ENCODE peak calls at places on chromosomes 7 and 10, in seven cellular contexts. One of them, this sample, is unnamed.

GRCh38 chr10:133230023-133230319 is at the start of gene UTF1:
- DNase-seq in progenitor cell of endocrine pancreas: no peak
- DNase-seq in substantia nigra: no peak
- DNase-seq in cardiac fibroblast: no peak
- DNase-seq in ACHN: no peak
- DNase-seq in GM04504: no peak
- DNase-seq in foreskin fibroblast: no peak
- DNase-seq in this sample: no peak

GRCh38 chr10:49549640-49550346 is 10.9 kb upstream of the ERCC6 start:
- DNase-seq in foreskin fibroblast: peak
- DNase-seq in progenitor cell of endocrine pancreas: no peak
- DNase-seq in cardiac fibroblast: no peak
- DNase-seq in GM04504: no peak
- DNase-seq in ACHN: no peak
- DNase-seq in substantia nigra: no peak
- DNase-seq in this sample: no peak

GRCh38 chr10:95513941-95514392 is 47.2 kb downstream of the SORBS1 start:
- DNase-seq in substantia nigra: peak
- DNase-seq in ACHN: peak
- DNase-seq in GM04504: no peak
- DNase-seq in progenitor cell of endocrine pancreas: no peak
- DNase-seq in cardiac fibroblast: peak
- DNase-seq in foreskin fibroblast: peak
- DNase-seq in this sample: no peak

GRCh38 chr10:4372601-4373000 is 453.4 kb upstream of the AKR1E2 start:
- DNase-seq in GM04504: peak
- DNase-seq in foreskin fibroblast: peak
- DNase-seq in substantia nigra: no peak
- DNase-seq in progenitor cell of endocrine pancreas: no peak
- DNase-seq in cardiac fibroblast: peak
- DNase-seq in ACHN: no peak
- DNase-seq in this sample: peak

GRCh38 chr10:101938316-101939272 is 95.0 kb upstream of the KCNIP2 start:
- DNase-seq in foreskin fibroblast: peak
- DNase-seq in substantia nigra: no peak
- DNase-seq in ACHN: no peak
- DNase-seq in progenitor cell of endocrine pancreas: no peak
- DNase-seq in GM04504: peak
- DNase-seq in cardiac fibroblast: peak
- DNase-seq in this sample: no peak

GRCh38 chr10:103557455-103557854 is 64.0 kb downstream of the NEURL1 start:
- DNase-seq in ACHN: no peak
- DNase-seq in progenitor cell of endocrine pancreas: no peak
- DNase-seq in GM04504: no peak
- DNase-seq in substantia nigra: no peak
- DNase-seq in cardiac fibroblast: no peak
- DNase-seq in foreskin fibroblast: no peak
- DNase-seq in this sample: no peak

GRCh38 chr10:110802551-110803238 is 69.0 kb upstream of the PDCD4 start:
- DNase-seq in cardiac fibroblast: peak
- DNase-seq in GM04504: peak
- DNase-seq in substantia nigra: peak
- DNase-seq in foreskin fibroblast: peak
- DNase-seq in progenitor cell of endocrine pancreas: no peak
- DNase-seq in ACHN: peak
- DNase-seq in this sample: peak

GRCh38 chr7:73933091-73933490 is 72.1 kb downstream of the TMEM270 start:
- DNase-seq in cardiac fibroblast: peak
- DNase-seq in GM04504: no peak
- DNase-seq in foreskin fibroblast: no peak
- DNase-seq in ACHN: no peak
- DNase-seq in substantia nigra: no peak
- DNase-seq in progenitor cell of endocrine pancreas: no peak
- DNase-seq in this sample: no peak

GRCh38 chr7:48755061-48755555 is 169.2 kb upstream of the CDC14C start:
- DNase-seq in progenitor cell of endocrine pancreas: no peak
- DNase-seq in foreskin fibroblast: no peak
- DNase-seq in ACHN: no peak
- DNase-seq in substantia nigra: no peak
- DNase-seq in GM04504: no peak
- DNase-seq in cardiac fibroblast: no peak
- DNase-seq in this sample: no peak

GRCh38 chr10:77983384-77984341 is 45.7 kb downstream of the POLR3A start:
- DNase-seq in ACHN: no peak
- DNase-seq in GM04504: peak
- DNase-seq in cardiac fibroblast: peak
- DNase-seq in substantia nigra: no peak
- DNase-seq in progenitor cell of endocrine pancreas: no peak
- DNase-seq in foreskin fibroblast: peak
- DNase-seq in this sample: peak

GRCh38 chr10:70477661-70478162 is 855 bp upstream of the PALD1 start:
- DNase-seq in progenitor cell of endocrine pancreas: no peak
- DNase-seq in substantia nigra: no peak
- DNase-seq in ACHN: no peak
- DNase-seq in cardiac fibroblast: no peak
- DNase-seq in GM04504: no peak
- DNase-seq in foreskin fibroblast: peak
- DNase-seq in this sample: peak

GRCh38 chr7:101952355-101953247 is 135.2 kb downstream of the CUX1 start:
- DNase-seq in cardiac fibroblast: peak
- DNase-seq in foreskin fibroblast: peak
- DNase-seq in ACHN: peak
- DNase-seq in substantia nigra: no peak
- DNase-seq in progenitor cell of endocrine pancreas: no peak
- DNase-seq in GM04504: peak
- DNase-seq in this sample: peak

GRCh38 chr7:97845622-97846203 is 26.5 kb downstream of the ASNS start:
- DNase-seq in ACHN: peak
- DNase-seq in progenitor cell of endocrine pancreas: no peak
- DNase-seq in GM04504: no peak
- DNase-seq in cardiac fibroblast: peak
- DNase-seq in substantia nigra: no peak
- DNase-seq in foreskin fibroblast: peak
- DNase-seq in this sample: peak

GRCh38 chr7:140200102-140200989 is 23.6 kb upstream of the KDM7A start:
- DNase-seq in substantia nigra: no peak
- DNase-seq in ACHN: no peak
- DNase-seq in foreskin fibroblast: peak
- DNase-seq in progenitor cell of endocrine pancreas: no peak
- DNase-seq in cardiac fibroblast: peak
- DNase-seq in GM04504: no peak
- DNase-seq in this sample: no peak

GRCh38 chr10:100510533-100511308 is 8.9 kb downstream of the SEC31B start:
- DNase-seq in cardiac fibroblast: no peak
- DNase-seq in substantia nigra: no peak
- DNase-seq in foreskin fibroblast: peak
- DNase-seq in progenitor cell of endocrine pancreas: no peak
- DNase-seq in GM04504: no peak
- DNase-seq in ACHN: no peak
- DNase-seq in this sample: peak

GRCh38 chr10:89659185-89660131 is 14.4 kb upstream of the PANK1 start:
- DNase-seq in cardiac fibroblast: peak
- DNase-seq in GM04504: peak
- DNase-seq in foreskin fibroblast: peak
- DNase-seq in progenitor cell of endocrine pancreas: no peak
- DNase-seq in substantia nigra: no peak
- DNase-seq in ACHN: no peak
- DNase-seq in this sample: no peak

GRCh38 chr7:84248267-84248666 is 53.7 kb upstream of the SEMA3A start:
- DNase-seq in GM04504: no peak
- DNase-seq in substantia nigra: no peak
- DNase-seq in cardiac fibroblast: peak
- DNase-seq in progenitor cell of endocrine pancreas: no peak
- DNase-seq in foreskin fibroblast: peak
- DNase-seq in ACHN: no peak
- DNase-seq in this sample: no peak

GRCh38 chr10:49187044-49187484 is 1.1 kb downstream of the TMEM273 start:
- DNase-seq in GM04504: no peak
- DNase-seq in cardiac fibroblast: no peak
- DNase-seq in foreskin fibroblast: no peak
- DNase-seq in progenitor cell of endocrine pancreas: no peak
- DNase-seq in substantia nigra: no peak
- DNase-seq in ACHN: no peak
- DNase-seq in this sample: peak

GRCh38 chr7:95736635-95737034 is 35.7 kb upstream of the DYNC1I1 start:
- DNase-seq in cardiac fibroblast: no peak
- DNase-seq in foreskin fibroblast: no peak
- DNase-seq in GM04504: no peak
- DNase-seq in ACHN: no peak
- DNase-seq in substantia nigra: no peak
- DNase-seq in progenitor cell of endocrine pancreas: no peak
- DNase-seq in this sample: no peak

GRCh38 chr7:44979481-44980392 is 922 bp upstream of the MYO1G start:
- DNase-seq in substantia nigra: no peak
- DNase-seq in cardiac fibroblast: no peak
- DNase-seq in foreskin fibroblast: peak
- DNase-seq in ACHN: no peak
- DNase-seq in GM04504: no peak
- DNase-seq in progenitor cell of endocrine pancreas: no peak
- DNase-seq in this sample: no peak

GRCh38 chr10:21166557-21167287 is 269.6 kb upstream of the NEBL start:
- DNase-seq in substantia nigra: no peak
- DNase-seq in ACHN: no peak
- DNase-seq in foreskin fibroblast: peak
- DNase-seq in cardiac fibroblast: no peak
- DNase-seq in GM04504: no peak
- DNase-seq in progenitor cell of endocrine pancreas: no peak
- DNase-seq in this sample: no peak

GRCh38 chr10:88131561-88132139 is 268.2 kb downstream of the PTEN start:
- DNase-seq in progenitor cell of endocrine pancreas: no peak
- DNase-seq in foreskin fibroblast: peak
- DNase-seq in substantia nigra: peak
- DNase-seq in GM04504: no peak
- DNase-seq in cardiac fibroblast: no peak
- DNase-seq in ACHN: no peak
- DNase-seq in this sample: no peak

GRCh38 chr7:140230862-140231778 is 54.3 kb upstream of the KDM7A start:
- DNase-seq in substantia nigra: no peak
- DNase-seq in ACHN: peak
- DNase-seq in progenitor cell of endocrine pancreas: peak
- DNase-seq in cardiac fibroblast: peak
- DNase-seq in GM04504: no peak
- DNase-seq in foreskin fibroblast: peak
- DNase-seq in this sample: peak

GRCh38 chr7:47804767-47805545 is 143.3 kb downstream of the PKD1L1 start:
- DNase-seq in progenitor cell of endocrine pancreas: no peak
- DNase-seq in substantia nigra: no peak
- DNase-seq in ACHN: no peak
- DNase-seq in GM04504: no peak
- DNase-seq in cardiac fibroblast: no peak
- DNase-seq in foreskin fibroblast: peak
- DNase-seq in this sample: no peak

GRCh38 chr7:150937848-150938561 is 40.1 kb downstream of the KCNH2 start:
- DNase-seq in progenitor cell of endocrine pancreas: no peak
- DNase-seq in foreskin fibroblast: peak
- DNase-seq in GM04504: no peak
- DNase-seq in substantia nigra: no peak
- DNase-seq in cardiac fibroblast: peak
- DNase-seq in ACHN: no peak
- DNase-seq in this sample: peak

GRCh38 chr7:106029448-106029847 is 66.4 kb downstream of the CDHR3 start:
- DNase-seq in substantia nigra: no peak
- DNase-seq in GM04504: no peak
- DNase-seq in foreskin fibroblast: no peak
- DNase-seq in cardiac fibroblast: peak
- DNase-seq in ACHN: no peak
- DNase-seq in progenitor cell of endocrine pancreas: no peak
- DNase-seq in this sample: no peak

GRCh38 chr7:3272691-3273141 is 28.3 kb upstream of the SDK1 start:
- DNase-seq in substantia nigra: no peak
- DNase-seq in cardiac fibroblast: peak
- DNase-seq in GM04504: no peak
- DNase-seq in progenitor cell of endocrine pancreas: no peak
- DNase-seq in foreskin fibroblast: peak
- DNase-seq in ACHN: peak
- DNase-seq in this sample: no peak

GRCh38 chr7:22849158-22849557 is 26.5 kb upstream of the TOMM7 start:
- DNase-seq in substantia nigra: no peak
- DNase-seq in GM04504: no peak
- DNase-seq in ACHN: no peak
- DNase-seq in progenitor cell of endocrine pancreas: no peak
- DNase-seq in cardiac fibroblast: peak
- DNase-seq in foreskin fibroblast: peak
- DNase-seq in this sample: no peak

GRCh38 chr10:4131407-4132215 is 346.6 kb upstream of the KLF6 start:
- DNase-seq in GM04504: peak
- DNase-seq in foreskin fibroblast: peak
- DNase-seq in ACHN: peak
- DNase-seq in progenitor cell of endocrine pancreas: no peak
- DNase-seq in cardiac fibroblast: peak
- DNase-seq in substantia nigra: no peak
- DNase-seq in this sample: peak

GRCh38 chr7:46393142-46393541 is 472.1 kb upstream of the IGFBP3 start:
- DNase-seq in GM04504: no peak
- DNase-seq in foreskin fibroblast: peak
- DNase-seq in ACHN: no peak
- DNase-seq in substantia nigra: no peak
- DNase-seq in cardiac fibroblast: peak
- DNase-seq in progenitor cell of endocrine pancreas: no peak
- DNase-seq in this sample: no peak

GRCh38 chr10:31032515-31033132 is 959 bp upstream of the ZNF438 start:
- DNase-seq in ACHN: no peak
- DNase-seq in substantia nigra: no peak
- DNase-seq in foreskin fibroblast: no peak
- DNase-seq in GM04504: no peak
- DNase-seq in cardiac fibroblast: no peak
- DNase-seq in progenitor cell of endocrine pancreas: no peak
- DNase-seq in this sample: no peak

GRCh38 chr7:18212788-18213187 is 185.1 kb upstream of the PRPS1L1 start:
- DNase-seq in ACHN: no peak
- DNase-seq in GM04504: peak
- DNase-seq in cardiac fibroblast: peak
- DNase-seq in progenitor cell of endocrine pancreas: no peak
- DNase-seq in foreskin fibroblast: peak
- DNase-seq in substantia nigra: no peak
- DNase-seq in this sample: no peak

GRCh38 chr10:108404155-108404554 is 1239.6 kb upstream of the SORCS1 start:
- DNase-seq in progenitor cell of endocrine pancreas: no peak
- DNase-seq in cardiac fibroblast: no peak
- DNase-seq in foreskin fibroblast: peak
- DNase-seq in GM04504: no peak
- DNase-seq in substantia nigra: no peak
- DNase-seq in ACHN: no peak
- DNase-seq in this sample: no peak

GRCh38 chr7:4796453-4796852 is 21.0 kb downstream of the AP5Z1 start:
- DNase-seq in foreskin fibroblast: no peak
- DNase-seq in progenitor cell of endocrine pancreas: no peak
- DNase-seq in cardiac fibroblast: no peak
- DNase-seq in ACHN: no peak
- DNase-seq in substantia nigra: no peak
- DNase-seq in GM04504: no peak
- DNase-seq in this sample: no peak

GRCh38 chr7:46205478-46205877 is 284.4 kb upstream of the IGFBP3 start:
- DNase-seq in GM04504: no peak
- DNase-seq in cardiac fibroblast: no peak
- DNase-seq in progenitor cell of endocrine pancreas: no peak
- DNase-seq in ACHN: no peak
- DNase-seq in substantia nigra: no peak
- DNase-seq in foreskin fibroblast: no peak
- DNase-seq in this sample: no peak

GRCh38 chr7:107180378-107180777 is 11.6 kb downstream of the HBP1 start:
- DNase-seq in GM04504: peak
- DNase-seq in substantia nigra: no peak
- DNase-seq in cardiac fibroblast: peak
- DNase-seq in foreskin fibroblast: peak
- DNase-seq in ACHN: peak
- DNase-seq in progenitor cell of endocrine pancreas: no peak
- DNase-seq in this sample: peak

GRCh38 chr7:39336457-39336856 is 229.7 kb upstream of the YAE1 start:
- DNase-seq in progenitor cell of endocrine pancreas: no peak
- DNase-seq in cardiac fibroblast: peak
- DNase-seq in foreskin fibroblast: no peak
- DNase-seq in ACHN: no peak
- DNase-seq in GM04504: no peak
- DNase-seq in substantia nigra: no peak
- DNase-seq in this sample: no peak

GRCh38 chr10:21205328-21205727 is 308.2 kb upstream of the NEBL start:
- DNase-seq in ACHN: no peak
- DNase-seq in foreskin fibroblast: no peak
- DNase-seq in progenitor cell of endocrine pancreas: no peak
- DNase-seq in cardiac fibroblast: no peak
- DNase-seq in substantia nigra: no peak
- DNase-seq in GM04504: no peak
- DNase-seq in this sample: no peak

This sample was measured in KBM-7.